ENCODE peak calls at places on chromosomes 13 and 19, in five cellular contexts. Q is choroid plexus epithelial cell, N is fibroblast of lung, W is progenitor cell of endocrine pancreas, T is astrocyte of the cerebellum. G is an unnamed sample.

GRCh38 chr13:40158218-40158617 is 502.8 kb downstream of the COG6 start:
- DNase-seq in Q (no peak), T (no peak), W (no peak), N (no peak), G (no peak)

GRCh38 chr13:113125506-113126264 is 3.1 kb downstream of the F10 start:
- DNase-seq in W (no peak), N (no peak), T (no peak), Q (no peak), G (no peak)

GRCh38 chr19:50626796-50627195 is 12.9 kb downstream of the SYT3 start:
- DNase-seq in W (no peak), Q (no peak), T (no peak), N (no peak), G (no peak)

GRCh38 chr19:14536926-14537692 is 7.7 kb downstream of the TECR start:
- DNase-seq in N (peak; percentile 55), Q (peak; percentile 82), T (no peak), W (peak; percentile 59), G (no peak)

GRCh38 chr19:42176649-42176989 is 40.9 kb downstream of the DEDD2 start:
- DNase-seq in Q (no peak), N (no peak), W (no peak), T (no peak), G (no peak)

GRCh38 chr19:49690656-49691242 is at the start of gene CPT1C:
- DNase-seq in T (peak; percentile 48), Q (peak; percentile 71), N (peak; percentile 73), W (peak; percentile 64), G (no peak)

GRCh38 chr19:54164369-54165068 is 5.0 kb upstream of the LENG1 start:
- DNase-seq in W (peak; percentile 49), T (no peak), N (peak; percentile 49), Q (peak; percentile 47), G (no peak)

GRCh38 chr13:32976046-32976781 is 40.0 kb upstream of the KL start:
- DNase-seq in W (no peak), T (no peak), Q (no peak), N (no peak), G (no peak)

GRCh38 chr19:39147480-39147879 is 21.9 kb downstream of the PAK4 start:
- DNase-seq in N (no peak), W (no peak), T (no peak), Q (no peak), G (no peak)

DNA sequence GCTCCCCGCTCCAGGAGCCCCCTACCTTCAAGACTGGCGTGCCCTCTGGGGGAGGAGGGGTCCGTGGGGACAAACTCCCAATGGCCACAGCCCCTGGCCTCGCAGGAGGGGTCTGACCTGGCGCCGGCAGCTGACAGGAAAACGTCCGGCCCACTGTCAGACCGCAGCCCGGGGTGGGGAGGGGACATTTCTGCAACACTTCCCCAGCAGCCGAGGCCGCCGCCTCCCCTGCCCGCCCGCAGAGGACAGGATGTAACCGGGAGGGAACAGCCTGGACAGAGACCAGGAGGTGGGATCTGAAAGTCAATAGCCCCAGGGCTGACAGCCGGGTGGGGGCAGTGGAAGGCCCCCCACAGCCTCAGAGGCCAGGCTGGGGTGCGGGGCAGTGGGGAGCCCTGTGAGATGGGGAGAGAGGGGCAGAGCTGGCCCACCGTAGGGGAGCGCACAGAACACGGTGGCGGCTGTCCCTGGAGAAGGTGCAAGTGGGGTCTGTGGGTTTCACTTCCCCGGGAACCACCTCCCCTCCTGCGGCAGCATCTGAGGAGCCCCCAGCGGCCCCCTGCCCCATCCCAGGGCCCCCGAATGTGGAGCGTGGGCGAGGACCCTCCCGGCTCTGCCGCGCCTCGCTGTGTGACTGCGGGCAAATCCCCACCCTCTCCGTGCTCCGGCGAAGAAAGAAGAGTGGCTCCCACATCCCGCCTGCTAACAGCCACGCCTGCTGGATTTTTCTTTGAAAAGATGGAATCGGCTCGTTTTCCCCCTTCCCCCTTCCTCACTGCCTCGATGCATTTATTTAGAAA is at the start of gene PEAK3:
- DNase-seq in N (peak; percentile 39), W (no peak), T (no peak), Q (peak; percentile 53), G (no peak)
- TF ChIP-seq CTCF in N (no peak), W (no peak), T (no peak), Q (no peak), G (no peak)

GRCh38 chr13:98879127-98879520 is 98.7 kb downstream of the DOCK9 start:
- DNase-seq in T (no peak), Q (no peak), N (no peak), W (no peak), G (no peak)
- TF ChIP-seq CTCF in T (peak; percentile 15), Q (peak; percentile 10), N (no peak), W (no peak), G (peak; percentile 16)

DNA sequence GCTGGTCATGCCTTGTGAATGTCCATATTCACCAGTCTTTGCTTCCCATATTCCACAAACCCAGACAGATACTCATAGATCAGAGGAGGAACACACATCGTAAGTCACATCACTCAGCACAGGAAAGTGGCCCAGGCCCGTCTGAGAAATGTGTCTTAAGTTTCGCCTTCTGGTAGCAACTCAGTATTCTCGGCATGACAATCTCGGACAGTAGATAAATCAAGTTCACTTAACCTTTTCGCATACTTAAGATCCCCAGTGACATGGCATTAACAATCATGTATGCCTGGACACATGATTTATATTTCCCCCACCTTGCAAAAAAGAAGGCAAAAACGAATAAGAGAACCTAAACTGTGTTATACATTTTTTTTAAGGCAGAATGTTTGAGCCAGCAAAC is 360.5 kb downstream of the TDRD3 start:
- DNase-seq in W (no peak), Q (no peak), T (no peak), N (no peak), G (no peak)
- TF ChIP-seq CTCF in W (no peak), Q (no peak), T (no peak), N (no peak), G (no peak)

DNA sequence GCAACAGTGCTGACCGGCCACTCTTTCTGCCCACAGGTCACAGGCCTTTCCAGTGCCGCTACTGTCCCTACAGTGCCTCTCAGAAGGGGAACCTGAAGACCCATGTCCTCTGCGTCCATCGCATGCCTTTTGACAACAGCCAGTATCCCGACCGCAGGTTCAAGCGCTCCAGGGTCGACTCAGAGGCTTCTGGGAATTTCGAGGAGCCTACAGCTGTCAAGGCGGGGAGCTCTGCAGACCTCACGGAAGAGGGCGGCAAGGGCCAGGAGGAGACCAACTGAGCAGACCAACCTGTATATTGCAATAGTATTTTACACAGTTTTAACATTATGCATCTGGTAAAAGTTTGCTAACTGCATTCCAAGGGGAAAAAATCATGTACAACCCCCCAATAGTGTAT is 338.5 kb downstream of the ZNF536 start:
- DNase-seq in Q (no peak), W (no peak), T (no peak), N (no peak), G (no peak)
- TF ChIP-seq CTCF in Q (no peak), W (no peak), T (no peak), N (no peak), G (no peak)

DNA sequence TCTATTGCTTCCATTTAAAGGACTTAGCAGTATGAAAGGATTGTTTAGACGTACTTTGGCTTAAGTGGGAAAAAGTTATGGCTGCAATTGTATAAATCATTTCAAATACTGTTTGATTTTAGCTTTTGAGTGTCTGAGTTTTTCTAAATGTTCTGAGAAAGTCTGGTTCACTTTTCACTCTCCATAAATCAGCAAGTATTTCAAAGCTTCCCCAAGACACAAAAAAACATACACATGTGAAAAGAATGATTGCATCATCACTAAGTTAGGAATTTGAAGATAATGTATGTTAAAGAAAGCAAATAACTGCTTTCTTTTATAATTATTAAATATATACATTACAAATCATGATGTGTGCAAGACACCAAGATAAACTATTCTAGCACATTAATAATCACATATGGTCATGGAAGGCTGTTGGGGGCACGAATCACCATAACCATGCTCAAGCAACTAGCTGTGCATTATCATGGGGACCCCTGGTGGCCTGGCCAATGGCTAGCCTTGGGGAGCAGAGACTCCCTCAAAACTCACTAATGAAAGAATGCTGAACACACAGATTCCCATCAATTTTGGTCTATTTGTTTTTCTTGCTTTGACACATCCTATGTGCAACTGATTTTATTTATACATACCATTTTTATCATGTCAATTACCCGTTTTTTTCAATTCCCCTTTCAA is 111.1 kb downstream of the MIPEP start:
- DNase-seq in Q (peak; percentile 43), N (peak; percentile 96), W (no peak), T (no peak), G (no peak)
- TF ChIP-seq CTCF in Q (peak; percentile 44), N (peak; percentile 29), W (no peak), T (peak; percentile 35), G (peak; percentile 24)

GRCh38 chr19:15810335-15810734 is 5.1 kb downstream of the OR10H1 start:
- DNase-seq in T (no peak), N (no peak), W (no peak), Q (no peak), G (no peak)
- TF ChIP-seq CTCF in T (no peak), N (no peak), W (no peak), Q (no peak), G (no peak)

GRCh38 chr13:83877901-83878300 is 4.4 kb downstream of the SLITRK1 start:
- DNase-seq in Q (no peak), T (no peak), N (no peak), W (no peak), G (no peak)

GRCh38 chr13:83880275-83881027 is 1.8 kb downstream of the SLITRK1 start:
- DNase-seq in N (no peak), T (no peak), Q (no peak), W (no peak), G (no peak)

GRCh38 chr13:83881031-83881727 is 1.1 kb downstream of the SLITRK1 start:
- DNase-seq in T (no peak), W (no peak), N (no peak), Q (no peak), G (no peak)

GRCh38 chr13:83878691-83879410 is 3.4 kb downstream of the SLITRK1 start:
- DNase-seq in N (no peak), W (no peak), Q (no peak), T (no peak), G (no peak)

DNA sequence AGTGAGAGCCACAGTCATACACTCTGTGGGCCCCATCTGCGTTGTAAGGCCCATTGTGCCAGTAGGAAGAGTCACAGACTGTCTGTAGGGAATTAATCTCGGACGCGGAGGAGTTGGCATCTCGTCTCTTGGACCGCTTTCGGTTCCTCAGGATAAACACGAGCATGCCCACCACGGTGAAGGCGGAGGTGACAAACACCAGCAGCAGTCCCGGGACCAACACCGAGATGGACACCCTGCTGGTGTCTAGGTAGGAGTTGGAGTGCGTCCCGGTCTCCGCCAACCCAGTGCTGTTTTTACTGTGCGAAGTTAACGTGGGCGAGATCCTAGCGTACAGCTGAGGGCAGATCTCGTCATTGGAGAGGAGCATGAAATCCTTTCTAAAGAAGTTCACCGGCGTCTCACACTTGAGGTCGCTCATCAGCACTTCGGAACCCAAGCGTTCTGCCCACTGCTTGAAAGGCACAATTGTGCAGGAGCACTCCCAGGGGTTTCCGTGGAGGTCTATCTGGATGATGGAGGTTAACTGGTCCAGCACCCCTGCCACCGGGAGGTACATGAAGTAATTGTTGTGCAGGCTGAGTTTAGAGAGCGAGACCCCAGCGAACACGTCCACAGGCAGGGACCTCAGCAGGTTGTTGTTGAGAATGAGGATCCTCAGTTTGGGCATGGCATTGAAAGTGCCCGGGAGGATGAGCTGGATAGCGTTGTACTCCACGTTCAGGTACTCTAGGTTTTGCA is 2.7 kb downstream of the SLITRK1 start:
- DNase-seq in W (no peak), N (no peak), Q (no peak), T (no peak), G (no peak)
- TF ChIP-seq CTCF in W (no peak), N (no peak), Q (no peak), T (no peak), G (no peak)

DNA sequence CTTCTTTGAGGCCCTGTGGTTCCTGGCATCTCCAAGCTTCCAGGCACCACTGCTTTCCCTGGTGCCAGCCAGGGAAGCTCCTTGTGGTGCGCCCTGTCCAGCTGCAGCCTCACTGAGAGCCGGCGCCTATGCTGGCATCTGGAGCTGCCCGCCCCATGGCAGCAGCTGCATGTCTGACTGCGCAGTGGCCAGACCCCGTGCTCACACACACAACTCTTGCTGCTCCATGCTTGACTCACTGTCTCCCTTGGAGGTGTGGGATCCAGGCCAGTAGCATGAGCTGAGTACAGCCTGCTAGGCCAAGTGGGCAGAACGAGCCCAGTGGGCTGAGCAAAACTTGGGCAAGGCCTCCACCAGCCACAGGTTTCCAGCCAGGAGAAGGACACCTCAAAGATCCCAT is 11.5 kb upstream of the SUPT20H start:
- DNase-seq in T (no peak), Q (no peak), W (no peak), N (no peak), G (no peak)
- TF ChIP-seq CTCF in T (no peak), Q (no peak), W (no peak), N (no peak), G (no peak)